ENCODE peak calls at places on chromosome 19, in six cellular contexts. M is body of pancreas, J is ovary, C is A549, K is IMR-90, Z is upper lobe of left lung. X is an unnamed sample.

GRCh38 chr19:19445911-19446361 is 40.5 kb downstream of the GATAD2A start:
- DNase-seq in M (no peak), J (no peak), C (no peak), K (peak; percentile 40), Z (no peak), X (no peak)

GRCh38 chr19:32176591-32176990 is 168.8 kb upstream of the ZNF507 start:
- DNase-seq in M (no peak), J (no peak), C (no peak), K (no peak), Z (no peak), X (no peak)

GRCh38 chr19:47398707-47399106 is 20.6 kb downstream of the MEIS3 start:
- DNase-seq in M (no peak), J (no peak), C (no peak), K (no peak), Z (no peak), X (no peak)

GRCh38 chr19:29467824-29468401 is 57.9 kb upstream of the VSTM2B start:
- DNase-seq in M (no peak), J (no peak), C (peak; percentile 36), K (peak; percentile 21), Z (no peak), X (no peak)

GRCh38 chr19:14218615-14219330 is 12.8 kb upstream of the ADGRL1 start:
- DNase-seq in M (no peak), J (no peak), C (no peak), K (no peak), Z (no peak), X (no peak)

GRCh38 chr19:12638611-12639182 is 27.8 kb downstream of the MAN2B1 start:
- DNase-seq in M (no peak), J (no peak), C (no peak), K (no peak), Z (no peak), X (no peak)

GRCh38 chr19:18713550-18714117 is 30.2 kb downstream of the CRTC1 start:
- DNase-seq in M (no peak), J (no peak), C (no peak), K (no peak), Z (peak; percentile 53), X (no peak)

GRCh38 chr19:3785464-3785937 is 680 bp downstream of the MATK start:
- DNase-seq in M (no peak), J (no peak), C (no peak), K (no peak), Z (no peak), X (no peak)

GRCh38 chr19:33306853-33307792 is 4.8 kb upstream of the CEBPA start:
- DNase-seq in M (peak; percentile 82), J (no peak), C (no peak), K (no peak), Z (no peak), X (no peak)

GRCh38 chr19:6232567-6232966 is 47.2 kb downstream of the MLLT1 start:
- DNase-seq in M (no peak), J (no peak), C (no peak), K (peak; percentile 88), Z (no peak), X (peak; percentile 66)

GRCh38 chr19:8512115-8512967 is 1.6 kb downstream of the ZNF414 start:
- DNase-seq in M (no peak), J (peak; percentile 53), C (peak; percentile 38), K (no peak), Z (peak; percentile 72), X (no peak)

GRCh38 chr19:5826531-5827341 is 12.8 kb downstream of the FUT6 start:
- DNase-seq in M (peak; percentile 94), J (no peak), C (peak; percentile 65), K (no peak), Z (no peak), X (peak; percentile 80)

GRCh38 chr19:13176345-13176744 is 26.1 kb downstream of the IER2 start:
- DNase-seq in M (no peak), J (no peak), C (no peak), K (no peak), Z (no peak), X (no peak)

GRCh38 chr19:50332264-50333038 is 3.3 kb upstream of the KCNC3 start:
- DNase-seq in M (peak; percentile 60), J (no peak), C (no peak), K (no peak), Z (no peak), X (no peak)

GRCh38 chr19:13784731-13785452 is 10.4 kb upstream of the ZSWIM4 start:
- DNase-seq in M (peak; percentile 86), J (peak; percentile 75), C (no peak), K (peak; percentile 58), Z (peak; percentile 87), X (no peak)

GRCh38 chr19:19464339-19465098 is 50.8 kb downstream of the TSSK6 start:
- DNase-seq in M (peak; percentile 77), J (no peak), C (no peak), K (peak; percentile 73), Z (no peak), X (no peak)

GRCh38 chr19:42176649-42176989 is 40.9 kb downstream of the DEDD2 start:
- DNase-seq in M (no peak), J (peak; percentile 30), C (peak; percentile 70), K (no peak), Z (peak; percentile 87), X (no peak)

GRCh38 chr19:45954132-45954531 is 19.5 kb downstream of the NOVA2 start:
- DNase-seq in M (no peak), J (no peak), C (no peak), K (no peak), Z (no peak), X (no peak)

GRCh38 chr19:16088985-16089846 is 12.9 kb downstream of the TPM4 start:
- DNase-seq in M (peak; percentile 55), J (no peak), C (no peak), K (no peak), Z (no peak), X (no peak)
- TF ChIP-seq POLR2A in M (peak; percentile 64), J (no peak), C (no peak), K (no peak), Z (no peak), X (no peak)

GRCh38 chr19:39830847-39831246 is 3.1 kb downstream of the DYRK1B start:
- DNase-seq in M (no peak), J (no peak), C (no peak), K (no peak), Z (no peak), X (no peak)

GRCh38 chr19:39831679-39832078 is 2.3 kb downstream of the DYRK1B start:
- DNase-seq in M (no peak), J (no peak), C (no peak), K (no peak), Z (peak; percentile 77), X (no peak)

GRCh38 chr19:39833160-39833463 is 850 bp downstream of the DYRK1B start:
- DNase-seq in M (no peak), J (no peak), C (no peak), K (no peak), Z (no peak), X (no peak)

GRCh38 chr19:39833464-39834286 is at the start of gene DYRK1B:
- DNase-seq in M (peak; percentile 99), J (peak; percentile 97), C (peak; percentile 100), K (peak; percentile 96), Z (peak; percentile 97), X (peak; percentile 100)

GRCh38 chr19:39832341-39833083 is 1.4 kb downstream of the DYRK1B start:
- DNase-seq in M (no peak), J (no peak), C (no peak), K (no peak), Z (no peak), X (no peak)
- H3K27ac ChIP-seq in M (peak overlapping the region; percentile 60), J (peak overlapping the region; percentile 69), C (peak overlapping the region; percentile 87), K (peak overlapping the region; percentile 28), Z (peak overlapping the region; percentile 82), X (no peak overlapping the region)

GRCh38 chr19:10891360-10892108 is 20.2 kb downstream of the CARM1 start:
- DNase-seq in M (peak; percentile 43), J (peak; percentile 66), C (no peak), K (no peak), Z (peak; percentile 75), X (no peak)

GRCh38 chr19:10887616-10888367 is 16.4 kb downstream of the CARM1 start:
- DNase-seq in M (no peak), J (no peak), C (no peak), K (no peak), Z (no peak), X (no peak)

GRCh38 chr19:10885241-10886169 is 14.2 kb downstream of the CARM1 start:
- DNase-seq in M (no peak), J (no peak), C (no peak), K (no peak), Z (no peak), X (no peak)

GRCh38 chr19:10889880-10890279 is 18.5 kb downstream of the CARM1 start:
- DNase-seq in M (no peak), J (no peak), C (no peak), K (no peak), Z (no peak), X (no peak)

GRCh38 chr19:10888421-10888866 is 17.1 kb downstream of the CARM1 start:
- DNase-seq in M (no peak), J (no peak), C (no peak), K (no peak), Z (no peak), X (no peak)
- TF ChIP-seq POLR2A in M (no peak), J (no peak), C (no peak), K (no peak), Z (no peak), X (no peak)

DNA sequence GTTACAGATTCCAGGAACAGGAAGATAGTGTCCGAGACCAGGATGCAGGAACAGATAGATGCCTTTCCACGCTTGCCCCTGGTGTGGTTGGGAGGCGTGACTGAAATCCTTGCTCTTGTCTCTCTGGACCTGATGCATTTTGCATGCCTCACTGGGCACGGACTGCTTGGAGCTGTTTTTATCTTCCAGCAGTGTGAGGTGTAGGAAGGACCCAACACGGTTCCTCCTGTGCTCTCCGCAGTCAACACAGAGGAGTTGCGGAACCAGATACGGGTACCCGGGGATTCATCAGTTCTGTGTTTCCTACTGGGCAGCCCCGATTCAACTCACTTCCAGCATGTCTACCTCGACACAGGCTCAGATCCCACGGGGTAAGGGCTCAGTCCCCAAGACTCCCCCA is 6.5 kb downstream of the DOT1L start:
- DNase-seq in M (no peak), J (no peak), C (no peak), K (no peak), Z (no peak), X (no peak)
- H3K27ac ChIP-seq in M (peak overlapping the region; percentile 99), J (no peak overlapping the region), C (peak overlapping the region; percentile 89), K (peak overlapping the region; percentile 35), Z (peak overlapping the region; percentile 98), X (no peak overlapping the region)

GRCh38 chr19:35666251-35666913 is at the start of gene UPK1A:
- DNase-seq in M (no peak), J (no peak), C (no peak), K (no peak), Z (peak; percentile 56), X (no peak)

GRCh38 chr19:35661995-35662340 is 4.3 kb upstream of the UPK1A start:
- DNase-seq in M (no peak), J (no peak), C (no peak), K (no peak), Z (no peak), X (no peak)

GRCh38 chr19:35663981-35664380 is 2.3 kb upstream of the UPK1A start:
- DNase-seq in M (no peak), J (no peak), C (no peak), K (no peak), Z (no peak), X (no peak)

GRCh38 chr19:35665157-35665556 is 1.2 kb upstream of the UPK1A start:
- DNase-seq in M (no peak), J (no peak), C (no peak), K (no peak), Z (peak; percentile 59), X (no peak)

GRCh38 chr19:35665604-35666003 is 713 bp upstream of the UPK1A start:
- DNase-seq in M (no peak), J (no peak), C (no peak), K (no peak), Z (peak; percentile 49), X (no peak)
- TF ChIP-seq POLR2A in M (no peak), J (no peak), C (no peak), K (no peak), Z (no peak), X (no peak)

GRCh38 chr19:522726-523125 is 8.8 kb upstream of the CDC34 start:
- DNase-seq in M (no peak), J (no peak), C (no peak), K (no peak), Z (peak; percentile 61), X (no peak)
- H3K27ac ChIP-seq in M (no peak overlapping the region), J (no peak overlapping the region), C (no peak overlapping the region), K (no peak overlapping the region), Z (no peak overlapping the region), X (no peak overlapping the region)